ENCODE peak calls at places on chromosome 1, in six cellular contexts. X is mesenchymal stem cell, G is neuronal stem cell, S is H9, V is IMR-90, R is trophoblast cell. D is an unnamed sample.

GRCh38 chr1:150551784-150552691 is 2.8 kb downstream of the ADAMTSL4 start:
- DNase-seq in X (peak), G (no peak), S (peak), V (peak), R (peak), D (no peak)

GRCh38 chr1:153760440-153760839 is 14.8 kb upstream of the SLC27A3 start:
- DNase-seq in X (no peak), G (no peak), S (no peak), V (peak), R (no peak), D (no peak)

GRCh38 chr1:145859491-145860159 is 744 bp upstream of the PIAS3 start:
- DNase-seq in X (peak), G (peak), S (peak), V (peak), R (peak), D (peak)

GRCh38 chr1:170032531-170033295 is 41.8 kb downstream of the KIFAP3 start:
- DNase-seq in X (no peak), G (no peak), S (no peak), V (peak), R (no peak), D (no peak)

GRCh38 chr1:47023268-47024137 is at the start of gene CYP4X1:
- DNase-seq in X (no peak), G (no peak), S (peak), V (no peak), R (no peak), D (peak)

GRCh38 chr1:101235696-101236545 is 898 bp upstream of the S1PR1 start:
- DNase-seq in X (peak), G (peak), S (peak), V (peak), R (peak), D (peak)

GRCh38 chr1:79662596-79662995 is 656.1 kb upstream of the ADGRL4 start:
- DNase-seq in X (no peak), G (no peak), S (no peak), V (no peak), R (no peak), D (no peak)

GRCh38 chr1:27912429-27912828 is 22.4 kb upstream of the SMPDL3B start:
- DNase-seq in X (no peak), G (no peak), S (no peak), V (no peak), R (no peak), D (no peak)

GRCh38 chr1:22264464-22265330 is 121.8 kb upstream of the WNT4 start:
- DNase-seq in X (no peak), G (peak), S (no peak), V (no peak), R (peak), D (peak)

GRCh38 chr1:109379422-109379821 is 18.3 kb downstream of the SORT1 start:
- DNase-seq in X (no peak), G (no peak), S (no peak), V (peak), R (peak), D (no peak)

GRCh38 chr1:200415227-200415626 is 5.4 kb upstream of the ZNF281 start:
- DNase-seq in X (no peak), G (no peak), S (no peak), V (no peak), R (no peak), D (no peak)
- H3K18ac ChIP-seq in X (no peak), G (no peak), S (no peak), V (peak), R (no peak), D (no peak)

GRCh38 chr1:50417487-50417886 is 5.8 kb downstream of the DMRTA2 start:
- DNase-seq in X (no peak), G (no peak), S (peak), V (no peak), R (no peak), D (peak)

GRCh38 chr1:50416553-50417453 is 6.4 kb downstream of the DMRTA2 start:
- DNase-seq in X (no peak), G (no peak), S (peak), V (no peak), R (no peak), D (peak)

GRCh38 chr1:50415235-50416149 is 7.8 kb downstream of the DMRTA2 start:
- DNase-seq in X (no peak), G (no peak), S (peak), V (no peak), R (no peak), D (no peak)

GRCh38 chr1:50414853-50415234 is 8.4 kb downstream of the DMRTA2 start:
- DNase-seq in X (no peak), G (no peak), S (no peak), V (no peak), R (no peak), D (no peak)

DNA sequence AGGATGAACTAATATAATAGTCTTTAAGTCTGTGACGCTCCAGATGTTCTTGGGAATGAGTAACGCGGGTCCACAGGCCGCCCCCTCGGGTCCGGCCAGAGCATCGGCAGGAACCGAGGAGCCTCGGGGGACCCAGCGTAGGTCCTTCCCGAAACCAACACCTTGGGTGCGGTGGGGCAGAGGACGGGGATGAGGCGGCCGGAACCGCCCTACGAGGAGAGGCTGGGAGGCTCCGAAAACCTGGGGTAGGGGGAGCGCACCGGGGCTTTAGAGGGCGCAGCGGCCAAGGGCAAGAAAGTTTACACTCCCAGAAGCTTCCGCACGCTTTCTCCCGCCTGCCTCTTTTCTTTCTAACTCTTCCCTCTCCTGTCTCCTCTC is 7.1 kb downstream of the DMRTA2 start:
- DNase-seq in X (no peak), G (no peak), S (peak), V (no peak), R (no peak), D (peak)
- H4K91ac ChIP-seq in X (no peak), G (no peak), S (no peak), V (no peak), R (no peak), D (no peak)

DNA sequence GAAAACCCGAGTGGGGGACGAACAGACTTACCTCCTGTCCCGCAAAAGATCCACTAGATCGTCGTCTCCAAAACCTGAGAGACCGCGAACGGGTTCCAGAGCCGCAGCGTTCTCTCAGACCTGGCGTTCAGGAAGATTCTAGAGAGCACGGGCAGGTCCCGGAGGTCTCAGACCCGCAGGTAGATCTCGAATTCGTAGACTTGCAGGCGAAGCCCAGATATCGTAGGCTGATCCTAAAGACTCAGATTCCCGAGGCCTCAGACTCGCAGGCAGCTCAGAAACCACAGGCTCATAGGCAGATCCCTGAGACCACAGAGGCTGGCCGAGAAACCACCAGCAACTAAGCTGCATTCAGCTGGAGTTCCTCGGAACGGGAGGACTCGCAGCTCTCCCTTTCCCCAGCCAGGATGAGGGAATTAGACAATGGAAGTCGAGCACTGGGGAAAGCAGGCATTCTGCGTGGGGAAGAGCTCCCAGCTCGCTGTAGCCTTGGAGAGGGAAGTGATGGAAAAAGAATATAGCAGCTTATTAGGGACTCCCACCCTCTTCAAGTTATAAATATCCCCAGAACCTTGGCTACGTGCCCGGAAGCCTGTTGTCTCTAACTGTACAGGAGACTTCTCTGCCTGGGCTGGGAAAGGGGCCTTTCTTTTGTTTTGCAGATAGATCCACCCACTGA is at the start of gene ZNF436:
- DNase-seq in X (peak), G (no peak), S (no peak), V (peak), R (peak), D (no peak)
- H3K18ac ChIP-seq in X (peak), G (peak), S (no peak), V (peak), R (peak), D (peak)

DNA sequence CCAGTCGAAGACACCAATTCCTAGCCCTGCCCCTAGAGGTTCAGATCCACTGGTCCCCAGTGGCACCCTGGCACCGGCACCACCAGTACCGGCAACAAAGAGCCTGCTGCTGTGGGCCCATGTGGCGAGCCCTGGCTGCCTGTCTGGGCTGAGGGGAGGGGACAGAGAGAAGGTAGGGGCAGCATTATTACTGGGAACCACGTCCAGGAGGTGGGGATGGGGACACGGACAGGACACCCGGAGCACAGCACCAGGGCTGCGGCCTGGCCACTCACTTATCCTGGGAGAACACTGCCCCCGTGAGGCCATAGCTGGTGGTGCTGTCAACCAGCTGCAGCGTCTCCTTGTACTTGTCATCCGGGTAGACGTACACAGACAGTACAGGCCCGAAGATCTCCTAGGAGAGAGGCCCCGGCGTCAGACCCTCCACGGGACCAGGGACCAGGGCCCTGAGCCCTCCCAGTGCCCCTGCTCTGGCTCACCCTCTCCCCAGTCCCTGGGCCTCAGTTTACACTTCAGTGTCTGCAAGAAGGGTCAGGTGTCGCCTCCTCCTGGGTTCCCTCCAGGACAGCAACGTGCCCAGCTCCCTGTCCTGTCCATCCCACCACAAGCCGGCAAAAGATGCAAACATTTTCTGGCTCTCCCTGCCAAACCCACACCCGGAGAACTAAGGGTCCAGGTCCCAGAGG is 15.8 kb upstream of the TAS1R2 start:
- DNase-seq in X (peak), G (peak), S (peak), V (peak), R (peak), D (peak)
- H4K91ac ChIP-seq in X (no peak), G (no peak), S (no peak), V (no peak), R (no peak), D (no peak)

GRCh38 chr1:12626888-12627287 is 8.9 kb upstream of the DHRS3 start:
- DNase-seq in X (no peak), G (no peak), S (no peak), V (no peak), R (no peak), D (no peak)
- H3K18ac ChIP-seq in X (no peak), G (no peak), S (no peak), V (no peak), R (no peak), D (no peak)

GRCh38 chr1:73160759-73161158 is 878.4 kb upstream of the NEGR1 start:
- DNase-seq in X (no peak), G (no peak), S (no peak), V (no peak), R (no peak), D (no peak)
- H4K91ac ChIP-seq in X (no peak), G (no peak), S (no peak), V (no peak), R (no peak), D (no peak)

DNA sequence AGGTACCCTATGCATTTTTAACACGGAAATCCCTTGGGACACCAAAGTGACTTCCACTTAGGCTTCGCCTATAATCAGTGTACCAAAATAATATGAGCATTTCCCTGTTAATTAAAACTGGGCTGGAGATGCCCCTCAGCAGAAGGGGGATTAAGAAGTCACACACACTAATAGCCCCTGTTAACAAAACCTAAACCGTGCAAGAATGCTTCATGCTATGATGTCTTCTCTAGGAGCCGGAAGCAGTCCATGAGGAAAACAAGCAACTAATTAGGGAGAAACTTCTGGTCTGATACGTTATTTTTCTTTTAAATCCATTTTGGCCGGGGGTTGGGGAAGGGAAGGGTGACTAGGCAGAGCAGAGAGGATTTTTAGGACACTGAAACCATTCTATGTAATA is 123.4 kb downstream of the ESRRG start:
- DNase-seq in X (no peak), G (peak), S (no peak), V (no peak), R (no peak), D (no peak)
- H3K18ac ChIP-seq in X (no peak), G (no peak), S (no peak), V (no peak), R (no peak), D (no peak)

DNA sequence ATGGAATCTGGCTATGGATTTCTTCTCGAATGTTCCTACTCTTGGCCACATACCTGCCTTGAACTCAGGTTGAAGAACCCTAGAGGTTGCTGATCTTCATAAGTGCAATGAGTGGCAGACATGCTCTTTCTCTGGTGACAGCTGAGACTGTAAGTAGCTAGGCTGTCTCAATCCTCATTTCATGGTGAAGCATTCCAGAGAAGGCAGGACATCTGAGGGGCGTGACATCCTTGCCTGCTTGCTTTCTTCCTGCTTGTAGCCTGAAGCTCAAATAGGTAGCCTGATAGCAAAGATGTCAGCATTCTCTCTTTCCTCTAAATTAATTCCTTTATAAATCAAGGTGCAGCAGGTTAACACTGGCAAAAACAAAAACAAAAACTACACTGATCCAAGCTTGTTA is 114.6 kb upstream of the MAGI3 start:
- DNase-seq in X (no peak), G (no peak), S (no peak), V (no peak), R (no peak), D (no peak)
- H4K91ac ChIP-seq in X (no peak), G (no peak), S (no peak), V (no peak), R (no peak), D (no peak)